ENCODE peak calls at places on chromosomes 2 and 18, in nine cellular contexts. One of them, this sample, is unnamed.

GRCh38 chr2:116810645-116811044 is 1003.8 kb upstream of the DDX18 start:
- DNase-seq in K562: no peak
- DNase-seq in Peyer's patch: no peak
- DNase-seq in esophagus squamous epithelium: no peak
- DNase-seq in A549: no peak
- DNase-seq in NB4: no peak
- DNase-seq in sigmoid colon: no peak
- DNase-seq in IMR-90: no peak
- DNase-seq in ovary: no peak
- DNase-seq in this sample: no peak

GRCh38 chr2:236535024-236535423 is 34.6 kb upstream of the ACKR3 start:
- DNase-seq in K562: no peak
- DNase-seq in Peyer's patch: no peak
- DNase-seq in esophagus squamous epithelium: no peak
- DNase-seq in A549: no peak
- DNase-seq in NB4: no peak
- DNase-seq in sigmoid colon: no peak
- DNase-seq in IMR-90: peak
- DNase-seq in ovary: no peak
- DNase-seq in this sample: no peak

GRCh38 chr2:69001879-69002278 is 11.1 kb upstream of the ANTXR1 start:
- DNase-seq in K562: no peak
- DNase-seq in Peyer's patch: no peak
- DNase-seq in esophagus squamous epithelium: no peak
- DNase-seq in A549: no peak
- DNase-seq in NB4: no peak
- DNase-seq in sigmoid colon: no peak
- DNase-seq in IMR-90: no peak
- DNase-seq in ovary: no peak
- DNase-seq in this sample: no peak

GRCh38 chr18:48621815-48622555 is 83.2 kb downstream of the CTIF start:
- DNase-seq in K562: no peak
- DNase-seq in Peyer's patch: no peak
- DNase-seq in esophagus squamous epithelium: no peak
- DNase-seq in A549: no peak
- DNase-seq in NB4: no peak
- DNase-seq in sigmoid colon: no peak
- DNase-seq in IMR-90: peak
- DNase-seq in ovary: no peak
- DNase-seq in this sample: no peak

GRCh38 chr2:128536925-128537620 is 218.4 kb upstream of the HS6ST1 start:
- DNase-seq in K562: peak
- DNase-seq in Peyer's patch: no peak
- DNase-seq in esophagus squamous epithelium: no peak
- DNase-seq in A549: peak
- DNase-seq in NB4: peak
- DNase-seq in sigmoid colon: no peak
- DNase-seq in IMR-90: peak
- DNase-seq in ovary: no peak
- DNase-seq in this sample: peak

GRCh38 chr18:57881818-57882413 is 78.8 kb upstream of the ATP8B1 start:
- DNase-seq in K562: peak
- DNase-seq in Peyer's patch: peak
- DNase-seq in esophagus squamous epithelium: no peak
- DNase-seq in A549: peak
- DNase-seq in NB4: peak
- DNase-seq in sigmoid colon: peak
- DNase-seq in IMR-90: peak
- DNase-seq in ovary: peak
- DNase-seq in this sample: peak

GRCh38 chr2:63843791-63844190 is 2.1 kb downstream of the UGP2 start:
- DNase-seq in K562: no peak
- DNase-seq in Peyer's patch: no peak
- DNase-seq in esophagus squamous epithelium: no peak
- DNase-seq in A549: no peak
- DNase-seq in NB4: no peak
- DNase-seq in sigmoid colon: no peak
- DNase-seq in IMR-90: no peak
- DNase-seq in ovary: no peak
- DNase-seq in this sample: no peak

GRCh38 chr2:99554238-99554637 is 64.4 kb upstream of the REV1 start:
- DNase-seq in K562: no peak
- DNase-seq in Peyer's patch: no peak
- DNase-seq in esophagus squamous epithelium: no peak
- DNase-seq in A549: peak
- DNase-seq in NB4: no peak
- DNase-seq in sigmoid colon: no peak
- DNase-seq in IMR-90: no peak
- DNase-seq in ovary: no peak
- DNase-seq in this sample: no peak

GRCh38 chr2:24083567-24084385 is 858 bp downstream of the TP53I3 start:
- DNase-seq in K562: peak
- DNase-seq in Peyer's patch: peak
- DNase-seq in esophagus squamous epithelium: peak
- DNase-seq in A549: peak
- DNase-seq in NB4: peak
- DNase-seq in sigmoid colon: no peak
- DNase-seq in IMR-90: peak
- DNase-seq in ovary: no peak
- DNase-seq in this sample: peak

GRCh38 chr2:24087032-24087431 is 2.4 kb upstream of the TP53I3 start:
- DNase-seq in K562: no peak
- DNase-seq in Peyer's patch: no peak
- DNase-seq in esophagus squamous epithelium: no peak
- DNase-seq in A549: no peak
- DNase-seq in NB4: no peak
- DNase-seq in sigmoid colon: no peak
- DNase-seq in IMR-90: no peak
- DNase-seq in ovary: no peak
- DNase-seq in this sample: no peak

GRCh38 chr2:24086241-24086640 is 1.6 kb upstream of the TP53I3 start:
- DNase-seq in K562: no peak
- DNase-seq in Peyer's patch: no peak
- DNase-seq in esophagus squamous epithelium: no peak
- DNase-seq in A549: no peak
- DNase-seq in NB4: no peak
- DNase-seq in sigmoid colon: no peak
- DNase-seq in IMR-90: no peak
- DNase-seq in ovary: no peak
- DNase-seq in this sample: no peak

GRCh38 chr2:24082787-24083566 is 1.7 kb downstream of the TP53I3 start:
- DNase-seq in K562: no peak
- DNase-seq in Peyer's patch: no peak
- DNase-seq in esophagus squamous epithelium: no peak
- DNase-seq in A549: no peak
- DNase-seq in NB4: no peak
- DNase-seq in sigmoid colon: no peak
- DNase-seq in IMR-90: no peak
- DNase-seq in ovary: no peak
- DNase-seq in this sample: no peak

DNA sequence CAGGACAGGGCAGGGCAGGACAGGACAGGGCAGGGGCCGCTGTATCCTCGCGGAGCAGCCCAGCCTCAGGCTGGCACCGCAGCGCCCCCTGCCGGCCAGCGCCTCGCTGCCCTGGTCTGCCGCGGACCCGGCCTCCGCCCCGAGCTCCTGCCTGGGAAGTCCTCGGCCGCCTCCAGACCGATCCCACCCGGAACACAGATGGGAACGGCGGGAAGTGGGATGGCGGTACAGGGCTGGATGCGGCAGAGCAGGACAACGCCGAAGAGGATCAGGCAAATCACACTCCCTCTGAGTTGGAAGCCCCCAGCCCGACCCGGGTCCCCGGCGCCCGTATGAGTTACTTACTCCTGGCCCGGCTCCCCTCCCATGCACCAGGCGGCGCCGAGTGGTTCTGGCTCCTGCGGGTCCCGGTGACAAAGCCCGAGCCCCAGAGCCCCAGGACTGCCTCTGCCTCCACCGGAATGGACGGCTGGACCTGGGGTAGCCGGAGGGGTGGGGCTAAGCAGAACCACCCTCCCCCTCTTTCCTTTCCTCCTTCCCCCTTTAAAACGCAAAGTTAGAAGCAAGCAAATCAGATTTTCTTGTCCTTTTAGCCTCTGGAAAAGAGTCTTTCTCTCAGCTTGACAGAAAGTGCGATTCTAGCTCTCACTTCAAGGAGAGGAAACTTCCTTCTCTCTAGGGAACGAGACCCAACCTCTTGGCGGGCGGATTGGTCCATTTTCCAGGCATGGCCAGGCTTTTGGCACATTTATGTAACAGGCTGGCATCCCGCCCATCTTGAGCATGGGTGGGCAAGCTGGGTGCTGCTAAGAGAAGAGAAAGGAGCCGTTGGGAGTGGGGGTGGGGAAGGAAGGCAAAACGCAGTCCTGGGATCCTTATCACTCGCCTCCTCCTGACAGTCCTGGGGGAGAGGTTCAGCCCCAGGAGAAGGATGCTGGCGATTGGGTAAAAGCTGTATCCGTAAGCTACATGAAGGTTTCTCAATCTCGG is at the start of gene TP53I3:
- DNase-seq in K562: peak
- DNase-seq in Peyer's patch: peak
- DNase-seq in esophagus squamous epithelium: peak
- DNase-seq in A549: peak
- DNase-seq in NB4: peak
- DNase-seq in sigmoid colon: peak
- DNase-seq in IMR-90: peak
- DNase-seq in ovary: peak
- DNase-seq in this sample: peak
- TF ChIP-seq POLR2A in K562: peak
- TF ChIP-seq POLR2A in Peyer's patch: peak
- TF ChIP-seq POLR2A in esophagus squamous epithelium: peak
- TF ChIP-seq POLR2A in A549: peak
- TF ChIP-seq POLR2A in NB4: no peak
- TF ChIP-seq POLR2A in sigmoid colon: peak
- TF ChIP-seq POLR2A in IMR-90: peak
- TF ChIP-seq POLR2A in ovary: peak
- TF ChIP-seq POLR2A in this sample: no peak

GRCh38 chr2:36355890-36356198 is 266 bp downstream of the CRIM1 start:
- DNase-seq in K562: no peak
- DNase-seq in Peyer's patch: no peak
- DNase-seq in esophagus squamous epithelium: no peak
- DNase-seq in A549: no peak
- DNase-seq in NB4: no peak
- DNase-seq in sigmoid colon: no peak
- DNase-seq in IMR-90: no peak
- DNase-seq in ovary: no peak
- DNase-seq in this sample: no peak

GRCh38 chr2:36358317-36358659 is 2.7 kb downstream of the CRIM1 start:
- DNase-seq in K562: no peak
- DNase-seq in Peyer's patch: no peak
- DNase-seq in esophagus squamous epithelium: no peak
- DNase-seq in A549: no peak
- DNase-seq in NB4: no peak
- DNase-seq in sigmoid colon: no peak
- DNase-seq in IMR-90: peak
- DNase-seq in ovary: no peak
- DNase-seq in this sample: no peak

GRCh38 chr2:36357506-36358316 is 2.1 kb downstream of the CRIM1 start:
- DNase-seq in K562: no peak
- DNase-seq in Peyer's patch: peak
- DNase-seq in esophagus squamous epithelium: no peak
- DNase-seq in A549: peak
- DNase-seq in NB4: peak
- DNase-seq in sigmoid colon: peak
- DNase-seq in IMR-90: peak
- DNase-seq in ovary: peak
- DNase-seq in this sample: peak

GRCh38 chr2:36356199-36356989 is 816 bp downstream of the CRIM1 start:
- DNase-seq in K562: no peak
- DNase-seq in Peyer's patch: peak
- DNase-seq in esophagus squamous epithelium: no peak
- DNase-seq in A549: no peak
- DNase-seq in NB4: peak
- DNase-seq in sigmoid colon: peak
- DNase-seq in IMR-90: peak
- DNase-seq in ovary: peak
- DNase-seq in this sample: peak

DNA sequence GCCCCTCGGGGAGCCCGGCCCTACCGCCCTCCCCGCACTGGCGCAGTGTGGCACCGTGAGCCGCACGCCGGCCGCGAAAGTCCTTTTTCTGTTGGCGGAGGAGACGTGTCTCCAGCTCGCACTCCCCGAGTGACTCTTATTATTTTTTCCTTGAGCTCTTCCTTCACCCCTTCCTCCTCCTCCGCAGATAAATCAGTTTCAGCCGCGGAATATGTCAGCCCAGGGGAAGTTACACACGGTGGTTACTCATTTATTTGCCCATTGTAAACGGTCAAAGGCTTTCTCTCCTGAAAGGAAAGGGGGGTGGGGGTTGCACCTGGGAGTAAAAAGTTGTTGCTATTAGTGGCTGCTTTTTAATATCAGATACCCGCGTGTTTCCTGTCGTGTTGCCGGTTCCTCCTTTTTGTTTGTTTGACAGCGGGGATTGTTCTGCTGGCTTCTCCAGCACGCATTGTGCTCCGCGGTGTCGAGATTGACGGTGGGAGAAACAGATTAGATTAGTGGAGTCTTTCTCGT is 1.5 kb downstream of the CRIM1 start:
- DNase-seq in K562: no peak
- DNase-seq in Peyer's patch: peak
- DNase-seq in esophagus squamous epithelium: no peak
- DNase-seq in A549: no peak
- DNase-seq in NB4: peak
- DNase-seq in sigmoid colon: peak
- DNase-seq in IMR-90: peak
- DNase-seq in ovary: peak
- DNase-seq in this sample: peak
- TF ChIP-seq POLR2A in K562: no peak
- TF ChIP-seq POLR2A in Peyer's patch: no peak
- TF ChIP-seq POLR2A in esophagus squamous epithelium: no peak
- TF ChIP-seq POLR2A in A549: no peak
- TF ChIP-seq POLR2A in NB4: no peak
- TF ChIP-seq POLR2A in sigmoid colon: no peak
- TF ChIP-seq POLR2A in IMR-90: no peak
- TF ChIP-seq POLR2A in ovary: no peak
- TF ChIP-seq POLR2A in this sample: no peak

GRCh38 chr2:62460175-62460574 is 45.8 kb downstream of the TMEM17 start:
- DNase-seq in K562: no peak
- DNase-seq in Peyer's patch: no peak
- DNase-seq in esophagus squamous epithelium: no peak
- DNase-seq in A549: no peak
- DNase-seq in NB4: no peak
- DNase-seq in sigmoid colon: no peak
- DNase-seq in IMR-90: no peak
- DNase-seq in ovary: no peak
- DNase-seq in this sample: no peak

GRCh38 chr2:62459672-62460071 is 46.3 kb downstream of the TMEM17 start:
- DNase-seq in K562: no peak
- DNase-seq in Peyer's patch: no peak
- DNase-seq in esophagus squamous epithelium: no peak
- DNase-seq in A549: no peak
- DNase-seq in NB4: no peak
- DNase-seq in sigmoid colon: no peak
- DNase-seq in IMR-90: no peak
- DNase-seq in ovary: no peak
- DNase-seq in this sample: no peak

GRCh38 chr2:62462211-62462610 is 43.8 kb downstream of the TMEM17 start:
- DNase-seq in K562: no peak
- DNase-seq in Peyer's patch: no peak
- DNase-seq in esophagus squamous epithelium: no peak
- DNase-seq in A549: no peak
- DNase-seq in NB4: no peak
- DNase-seq in sigmoid colon: no peak
- DNase-seq in IMR-90: no peak
- DNase-seq in ovary: no peak
- DNase-seq in this sample: no peak

GRCh38 chr2:62461017-62461553 is 44.9 kb downstream of the TMEM17 start:
- DNase-seq in K562: no peak
- DNase-seq in Peyer's patch: no peak
- DNase-seq in esophagus squamous epithelium: no peak
- DNase-seq in A549: no peak
- DNase-seq in NB4: no peak
- DNase-seq in sigmoid colon: no peak
- DNase-seq in IMR-90: no peak
- DNase-seq in ovary: no peak
- DNase-seq in this sample: no peak

DNA sequence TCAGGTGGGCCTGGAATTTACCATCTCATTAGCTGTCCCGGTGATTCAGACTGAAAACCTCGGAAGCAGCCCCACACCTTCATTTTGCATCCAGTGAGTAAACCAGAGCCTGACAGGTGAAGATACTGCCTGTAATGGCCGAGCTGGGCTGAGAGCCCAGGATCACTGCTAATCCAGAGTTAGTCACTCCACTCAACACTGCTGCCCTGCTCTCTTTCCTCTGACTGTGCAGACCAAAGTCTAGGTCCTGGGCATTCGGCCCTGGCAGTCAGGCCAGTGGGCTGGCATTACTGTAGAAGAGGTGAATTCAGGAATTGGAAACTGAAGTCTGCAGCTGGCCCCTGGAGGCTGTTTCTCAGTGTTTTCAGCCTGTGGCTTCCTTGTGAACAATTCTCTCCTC is 44.3 kb downstream of the TMEM17 start:
- DNase-seq in K562: no peak
- DNase-seq in Peyer's patch: no peak
- DNase-seq in esophagus squamous epithelium: no peak
- DNase-seq in A549: peak
- DNase-seq in NB4: no peak
- DNase-seq in sigmoid colon: no peak
- DNase-seq in IMR-90: peak
- DNase-seq in ovary: no peak
- DNase-seq in this sample: no peak
- TF ChIP-seq POLR2A in K562: no peak
- TF ChIP-seq POLR2A in Peyer's patch: no peak
- TF ChIP-seq POLR2A in esophagus squamous epithelium: no peak
- TF ChIP-seq POLR2A in A549: no peak
- TF ChIP-seq POLR2A in NB4: no peak
- TF ChIP-seq POLR2A in sigmoid colon: no peak
- TF ChIP-seq POLR2A in IMR-90: no peak
- TF ChIP-seq POLR2A in ovary: no peak
- TF ChIP-seq POLR2A in this sample: no peak

GRCh38 chr2:180944372-180944771 is 36.0 kb upstream of the UBE2E3 start:
- DNase-seq in K562: no peak
- DNase-seq in Peyer's patch: no peak
- DNase-seq in esophagus squamous epithelium: no peak
- DNase-seq in A549: no peak
- DNase-seq in NB4: no peak
- DNase-seq in sigmoid colon: no peak
- DNase-seq in IMR-90: no peak
- DNase-seq in ovary: no peak
- DNase-seq in this sample: no peak
- TF ChIP-seq POLR2A in K562: no peak
- TF ChIP-seq POLR2A in Peyer's patch: no peak
- TF ChIP-seq POLR2A in esophagus squamous epithelium: no peak
- TF ChIP-seq POLR2A in A549: no peak
- TF ChIP-seq POLR2A in NB4: no peak
- TF ChIP-seq POLR2A in sigmoid colon: no peak
- TF ChIP-seq POLR2A in IMR-90: no peak
- TF ChIP-seq POLR2A in ovary: no peak
- TF ChIP-seq POLR2A in this sample: no peak

This sample was measured in erythroblast.